ENCODE peak calls at places on chromosomes 4 and X, in nine cellular contexts. One of them, this sample, is unnamed. For H3K27me3, the result is how much of the 10 kb centered on the place peaks cover.

GRCh38 chrX:139739138-139739537 is 31.2 kb upstream of the MCF2 start:
- DNase-seq in esophagus muscularis mucosa: no peak
- DNase-seq in stomach: no peak
- DNase-seq in SK-N-SH: no peak
- DNase-seq in suprapubic skin: no peak
- DNase-seq in transverse colon: no peak
- DNase-seq in ovary: no peak
- DNase-seq in tibial nerve: no peak
- DNase-seq in upper lobe of left lung: no peak
- DNase-seq in this sample: no peak

GRCh38 chr4:12968345-12968744 is 515.8 kb downstream of the RAB28 start:
- DNase-seq in ovary: no peak
- DNase-seq in tibial nerve: no peak
- DNase-seq in suprapubic skin: no peak
- DNase-seq in SK-N-SH: no peak
- DNase-seq in stomach: no peak
- DNase-seq in upper lobe of left lung: no peak
- DNase-seq in esophagus muscularis mucosa: no peak
- DNase-seq in transverse colon: no peak
- DNase-seq in this sample: no peak

GRCh38 chrX:9062621-9063020 is 28.7 kb upstream of the FAM9B start:
- DNase-seq in suprapubic skin: no peak
- DNase-seq in ovary: no peak
- DNase-seq in upper lobe of left lung: no peak
- DNase-seq in stomach: no peak
- DNase-seq in tibial nerve: no peak
- DNase-seq in transverse colon: no peak
- DNase-seq in esophagus muscularis mucosa: no peak
- DNase-seq in SK-N-SH: no peak
- DNase-seq in this sample: no peak

GRCh38 chr4:112214397-112215264 is 17.0 kb upstream of the AP1AR start:
- DNase-seq in upper lobe of left lung: no peak
- DNase-seq in SK-N-SH: peak
- DNase-seq in stomach: no peak
- DNase-seq in transverse colon: no peak
- DNase-seq in esophagus muscularis mucosa: no peak
- DNase-seq in suprapubic skin: no peak
- DNase-seq in tibial nerve: no peak
- DNase-seq in ovary: no peak
- DNase-seq in this sample: no peak

GRCh38 chrX:70916754-70917153 is 8.2 kb upstream of the TEX11 start:
- DNase-seq in suprapubic skin: no peak
- DNase-seq in ovary: no peak
- DNase-seq in esophagus muscularis mucosa: no peak
- DNase-seq in stomach: no peak
- DNase-seq in tibial nerve: no peak
- DNase-seq in transverse colon: no peak
- DNase-seq in upper lobe of left lung: no peak
- DNase-seq in SK-N-SH: no peak
- DNase-seq in this sample: no peak

GRCh38 chrX:120316587-120317283 is 5.5 kb upstream of the TMEM255A start:
- DNase-seq in SK-N-SH: no peak
- DNase-seq in stomach: no peak
- DNase-seq in upper lobe of left lung: no peak
- DNase-seq in esophagus muscularis mucosa: no peak
- DNase-seq in transverse colon: no peak
- DNase-seq in tibial nerve: no peak
- DNase-seq in suprapubic skin: no peak
- DNase-seq in ovary: no peak
- DNase-seq in this sample: no peak

GRCh38 chr4:53809816-53810215 is 218.5 kb upstream of the LNX1 start:
- DNase-seq in esophagus muscularis mucosa: peak
- DNase-seq in SK-N-SH: no peak
- DNase-seq in tibial nerve: no peak
- DNase-seq in suprapubic skin: no peak
- DNase-seq in upper lobe of left lung: no peak
- DNase-seq in transverse colon: no peak
- DNase-seq in ovary: no peak
- DNase-seq in stomach: no peak
- DNase-seq in this sample: no peak

GRCh38 chr4:34939073-34939472 is 1305.2 kb downstream of the ARAP2 start:
- DNase-seq in suprapubic skin: no peak
- DNase-seq in ovary: no peak
- DNase-seq in stomach: no peak
- DNase-seq in SK-N-SH: no peak
- DNase-seq in upper lobe of left lung: no peak
- DNase-seq in tibial nerve: no peak
- DNase-seq in esophagus muscularis mucosa: no peak
- DNase-seq in transverse colon: no peak
- DNase-seq in this sample: no peak

GRCh38 chrX:9635368-9635767 is 130.3 kb downstream of the GPR143 start:
- DNase-seq in transverse colon: no peak
- DNase-seq in tibial nerve: no peak
- DNase-seq in upper lobe of left lung: no peak
- DNase-seq in suprapubic skin: no peak
- DNase-seq in esophagus muscularis mucosa: no peak
- DNase-seq in ovary: no peak
- DNase-seq in stomach: no peak
- DNase-seq in SK-N-SH: no peak
- DNase-seq in this sample: peak

GRCh38 chr4:4995103-4995761 is 24.0 kb downstream of the CYTL1 start:
- DNase-seq in esophagus muscularis mucosa: peak
- DNase-seq in upper lobe of left lung: peak
- DNase-seq in SK-N-SH: peak
- DNase-seq in suprapubic skin: peak
- DNase-seq in stomach: peak
- DNase-seq in ovary: peak
- DNase-seq in transverse colon: peak
- DNase-seq in tibial nerve: peak
- DNase-seq in this sample: peak

GRCh38 chr4:121900132-121900983 is 30.1 kb upstream of the BBS7 start:
- DNase-seq in ovary: peak
- DNase-seq in tibial nerve: peak
- DNase-seq in suprapubic skin: no peak
- DNase-seq in upper lobe of left lung: peak
- DNase-seq in esophagus muscularis mucosa: no peak
- DNase-seq in transverse colon: peak
- DNase-seq in stomach: peak
- DNase-seq in SK-N-SH: peak
- DNase-seq in this sample: no peak

GRCh38 chr4:82293304-82293703 is 80.5 kb downstream of the HNRNPD start:
- DNase-seq in stomach: no peak
- DNase-seq in esophagus muscularis mucosa: no peak
- DNase-seq in suprapubic skin: no peak
- DNase-seq in transverse colon: no peak
- DNase-seq in SK-N-SH: no peak
- DNase-seq in ovary: no peak
- DNase-seq in upper lobe of left lung: no peak
- DNase-seq in tibial nerve: no peak
- DNase-seq in this sample: no peak

GRCh38 chr4:136281307-136281706 is 1251.0 kb downstream of the PCDH18 start:
- DNase-seq in SK-N-SH: no peak
- DNase-seq in transverse colon: no peak
- DNase-seq in esophagus muscularis mucosa: no peak
- DNase-seq in suprapubic skin: no peak
- DNase-seq in tibial nerve: no peak
- DNase-seq in upper lobe of left lung: no peak
- DNase-seq in stomach: no peak
- DNase-seq in ovary: no peak
- DNase-seq in this sample: no peak

GRCh38 chr4:6332042-6332668 is 62.5 kb downstream of the WFS1 start:
- DNase-seq in ovary: no peak
- DNase-seq in suprapubic skin: no peak
- DNase-seq in stomach: peak
- DNase-seq in SK-N-SH: peak
- DNase-seq in tibial nerve: no peak
- DNase-seq in upper lobe of left lung: no peak
- DNase-seq in esophagus muscularis mucosa: no peak
- DNase-seq in transverse colon: peak
- DNase-seq in this sample: no peak

GRCh38 chr4:173499568-173500535 is 30.2 kb downstream of the HAND2 start:
- DNase-seq in upper lobe of left lung: no peak
- DNase-seq in stomach: no peak
- DNase-seq in suprapubic skin: no peak
- DNase-seq in esophagus muscularis mucosa: peak
- DNase-seq in tibial nerve: no peak
- DNase-seq in SK-N-SH: no peak
- DNase-seq in ovary: no peak
- DNase-seq in transverse colon: no peak
- DNase-seq in this sample: no peak

GRCh38 chr4:173498771-173499170 is 31.3 kb downstream of the HAND2 start:
- DNase-seq in stomach: no peak
- DNase-seq in transverse colon: no peak
- DNase-seq in SK-N-SH: no peak
- DNase-seq in tibial nerve: no peak
- DNase-seq in upper lobe of left lung: no peak
- DNase-seq in suprapubic skin: no peak
- DNase-seq in ovary: no peak
- DNase-seq in esophagus muscularis mucosa: peak
- DNase-seq in this sample: no peak

GRCh38 chr4:173501592-173502150 is 28.4 kb downstream of the HAND2 start:
- DNase-seq in transverse colon: no peak
- DNase-seq in ovary: no peak
- DNase-seq in upper lobe of left lung: no peak
- DNase-seq in tibial nerve: no peak
- DNase-seq in suprapubic skin: no peak
- DNase-seq in stomach: no peak
- DNase-seq in esophagus muscularis mucosa: peak
- DNase-seq in SK-N-SH: no peak
- DNase-seq in this sample: no peak

GRCh38 chr4:173500841-173501591 is 29.0 kb downstream of the HAND2 start:
- DNase-seq in ovary: no peak
- DNase-seq in esophagus muscularis mucosa: peak
- DNase-seq in stomach: no peak
- DNase-seq in upper lobe of left lung: no peak
- DNase-seq in transverse colon: no peak
- DNase-seq in suprapubic skin: no peak
- DNase-seq in SK-N-SH: no peak
- DNase-seq in tibial nerve: no peak
- DNase-seq in this sample: no peak

GRCh38 chr4:173498023-173498422 is 32.0 kb downstream of the HAND2 start:
- DNase-seq in upper lobe of left lung: no peak
- DNase-seq in SK-N-SH: no peak
- DNase-seq in esophagus muscularis mucosa: peak
- DNase-seq in stomach: no peak
- DNase-seq in ovary: no peak
- DNase-seq in tibial nerve: no peak
- DNase-seq in transverse colon: no peak
- DNase-seq in suprapubic skin: no peak
- DNase-seq in this sample: no peak
- H3K27me3 ChIP-seq in upper lobe of left lung: under half
- H3K27me3 ChIP-seq in SK-N-SH: under half
- H3K27me3 ChIP-seq in esophagus muscularis mucosa: under half
- H3K27me3 ChIP-seq in stomach: under half
- H3K27me3 ChIP-seq in ovary: under half
- H3K27me3 ChIP-seq in tibial nerve: half or more
- H3K27me3 ChIP-seq in transverse colon: half or more
- H3K27me3 ChIP-seq in suprapubic skin: half or more
- H3K27me3 ChIP-seq in this sample: under half

GRCh38 chr4:140826701-140827027 is 70.5 kb upstream of the TBC1D9 start:
- DNase-seq in ovary: no peak
- DNase-seq in tibial nerve: no peak
- DNase-seq in esophagus muscularis mucosa: no peak
- DNase-seq in transverse colon: no peak
- DNase-seq in stomach: no peak
- DNase-seq in SK-N-SH: no peak
- DNase-seq in suprapubic skin: no peak
- DNase-seq in upper lobe of left lung: no peak
- DNase-seq in this sample: no peak
- H3K27ac ChIP-seq in ovary: no peak
- H3K27ac ChIP-seq in tibial nerve: no peak
- H3K27ac ChIP-seq in esophagus muscularis mucosa: no peak
- H3K27ac ChIP-seq in transverse colon: no peak
- H3K27ac ChIP-seq in stomach: no peak
- H3K27ac ChIP-seq in SK-N-SH: no peak
- H3K27ac ChIP-seq in suprapubic skin: no peak
- H3K27ac ChIP-seq in upper lobe of left lung: no peak
- H3K27ac ChIP-seq in this sample: no peak

GRCh38 chrX:47746446-47746845 is 87.5 kb upstream of the UXT start:
- DNase-seq in esophagus muscularis mucosa: no peak
- DNase-seq in SK-N-SH: no peak
- DNase-seq in suprapubic skin: no peak
- DNase-seq in transverse colon: no peak
- DNase-seq in upper lobe of left lung: no peak
- DNase-seq in ovary: no peak
- DNase-seq in stomach: no peak
- DNase-seq in tibial nerve: no peak
- DNase-seq in this sample: no peak

GRCh38 chrX:47748576-47748975 is 88.1 kb upstream of the ZNF81 start:
- DNase-seq in suprapubic skin: no peak
- DNase-seq in stomach: no peak
- DNase-seq in esophagus muscularis mucosa: no peak
- DNase-seq in transverse colon: no peak
- DNase-seq in ovary: no peak
- DNase-seq in tibial nerve: no peak
- DNase-seq in SK-N-SH: no peak
- DNase-seq in upper lobe of left lung: no peak
- DNase-seq in this sample: no peak

GRCh38 chrX:47749185-47749967 is 87.3 kb upstream of the ZNF81 start:
- DNase-seq in esophagus muscularis mucosa: no peak
- DNase-seq in stomach: no peak
- DNase-seq in transverse colon: no peak
- DNase-seq in SK-N-SH: no peak
- DNase-seq in suprapubic skin: no peak
- DNase-seq in upper lobe of left lung: no peak
- DNase-seq in tibial nerve: no peak
- DNase-seq in ovary: peak
- DNase-seq in this sample: no peak

GRCh38 chrX:47743504-47743903 is 84.5 kb upstream of the UXT start:
- DNase-seq in esophagus muscularis mucosa: no peak
- DNase-seq in upper lobe of left lung: no peak
- DNase-seq in stomach: no peak
- DNase-seq in SK-N-SH: no peak
- DNase-seq in suprapubic skin: no peak
- DNase-seq in ovary: no peak
- DNase-seq in transverse colon: no peak
- DNase-seq in tibial nerve: no peak
- DNase-seq in this sample: no peak

DNA sequence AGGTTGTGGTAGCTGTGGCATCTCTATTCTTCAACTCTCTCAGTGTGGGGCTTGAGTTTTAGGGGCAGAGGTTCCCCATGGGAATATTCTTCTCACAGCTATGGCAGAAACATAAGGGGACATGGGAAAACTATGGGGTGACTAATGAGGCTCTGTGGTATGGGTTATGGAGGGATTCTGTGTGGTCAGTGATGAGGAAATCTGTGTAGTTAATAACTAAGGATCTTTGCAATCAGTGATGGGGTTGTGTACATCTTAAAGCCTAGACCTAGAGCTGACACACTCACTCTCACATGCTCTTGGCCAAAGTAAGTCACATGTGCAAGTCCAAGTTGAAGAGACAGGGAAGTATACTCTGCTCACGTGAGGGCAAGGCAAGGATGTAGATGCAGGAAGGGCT is 86.4 kb upstream of the UXT start:
- DNase-seq in SK-N-SH: no peak
- DNase-seq in esophagus muscularis mucosa: no peak
- DNase-seq in suprapubic skin: no peak
- DNase-seq in transverse colon: no peak
- DNase-seq in tibial nerve: no peak
- DNase-seq in ovary: no peak
- DNase-seq in upper lobe of left lung: peak
- DNase-seq in stomach: no peak
- DNase-seq in this sample: no peak
- TF ChIP-seq EP300 in SK-N-SH: no peak
- TF ChIP-seq EP300 in esophagus muscularis mucosa: no peak
- TF ChIP-seq EP300 in suprapubic skin: no peak
- TF ChIP-seq EP300 in transverse colon: no peak
- TF ChIP-seq EP300 in tibial nerve: no peak
- TF ChIP-seq EP300 in ovary: no peak
- TF ChIP-seq EP300 in upper lobe of left lung: no peak
- TF ChIP-seq EP300 in stomach: no peak
- TF ChIP-seq EP300 in this sample: no peak

GRCh38 chr4:89314291-89314690 is 6.7 kb upstream of the GPRIN3 start:
- DNase-seq in transverse colon: no peak
- DNase-seq in esophagus muscularis mucosa: no peak
- DNase-seq in SK-N-SH: no peak
- DNase-seq in ovary: no peak
- DNase-seq in tibial nerve: no peak
- DNase-seq in stomach: no peak
- DNase-seq in suprapubic skin: no peak
- DNase-seq in upper lobe of left lung: no peak
- DNase-seq in this sample: no peak
- H3K27me3 ChIP-seq in transverse colon: under half
- H3K27me3 ChIP-seq in esophagus muscularis mucosa: under half
- H3K27me3 ChIP-seq in SK-N-SH: under half
- H3K27me3 ChIP-seq in ovary: under half
- H3K27me3 ChIP-seq in tibial nerve: under half
- H3K27me3 ChIP-seq in stomach: under half
- H3K27me3 ChIP-seq in suprapubic skin: under half
- H3K27me3 ChIP-seq in upper lobe of left lung: under half
- H3K27me3 ChIP-seq in this sample: under half